ENCODE peak calls at places on chromosomes 4 and X, in four cellular contexts. O is activated CD8-positive, alpha-beta T cell treated with anti-CD3 and anti-CD28 coated beads for 36 hours; R is kidney; V is omental fat pad. K is an unnamed sample.

GRCh38 chr4:174398728-174399127 is 115.0 kb downstream of the CEP44 start:
- DNase-seq in R (no peak), V (no peak), O (no peak), K (no peak)

GRCh38 chrX:44400588-44400987 is 57.1 kb upstream of the EFHC2 start:
- DNase-seq in V (no peak), O (peak), R (no peak), K (no peak)

GRCh38 chr4:186137193-186137792 is 32.8 kb downstream of the FAM149A start:
- DNase-seq in V (no peak), O (no peak), R (no peak), K (peak)

GRCh38 chr4:169404959-169405358 is 134.2 kb upstream of the SH3RF1 start:
- DNase-seq in O (no peak), V (no peak), R (no peak), K (no peak)

GRCh38 chr4:86960557-86960959 is 25.7 kb downstream of the AFF1 start:
- DNase-seq in R (no peak), O (no peak), V (no peak), K (no peak)

GRCh38 chr4:40180356-40180755 is 16.5 kb upstream of the RHOH start:
- DNase-seq in V (no peak), R (no peak), O (no peak), K (no peak)

GRCh38 chrX:153969904-153970397 is 1.7 kb downstream of the HCFC1 start:
- DNase-seq in R (peak), O (no peak), V (no peak), K (no peak)

GRCh38 chr4:17546222-17546621 is 30.8 kb upstream of the LAP3 start:
- DNase-seq in V (no peak), O (no peak), R (no peak), K (no peak)

GRCh38 chr4:113657834-113658233 is 103.7 kb downstream of the CAMK2D start:
- DNase-seq in V (no peak), O (no peak), R (no peak), K (no peak)

GRCh38 chrX:132043977-132044376 is 20.9 kb downstream of the STK26 start:
- DNase-seq in O (no peak), R (no peak), V (no peak), K (no peak)

GRCh38 chr4:1872918-1873269 is 1.7 kb downstream of the NSD2 start:
- DNase-seq in V (no peak), O (peak), R (no peak), K (peak)

DNA sequence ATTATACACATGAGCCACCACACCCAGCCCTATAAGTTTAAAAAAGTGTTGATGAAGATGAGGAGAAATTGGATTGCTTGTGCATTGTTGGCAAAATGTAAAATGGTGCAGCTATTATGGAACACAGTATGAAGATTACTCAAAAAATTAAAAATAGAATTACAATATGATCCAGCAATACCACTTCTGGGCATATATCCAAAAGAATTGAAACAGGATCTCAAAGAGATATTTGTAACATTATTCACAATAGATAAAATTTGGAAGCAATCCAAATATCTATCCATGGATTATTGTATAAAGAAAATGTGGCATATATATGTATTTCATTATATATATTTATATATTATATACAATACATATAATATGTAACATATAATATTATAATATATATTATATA is 515.6 kb upstream of the GNPDA2 start:
- DNase-seq in O (no peak), V (no peak), R (no peak), K (no peak)
- TF ChIP-seq CTCF in O (no peak), V (no peak), R (no peak), K (no peak)

GRCh38 chr4:119266153-119266552 is 53.6 kb downstream of the USP53 start:
- DNase-seq in R (no peak), O (no peak), V (no peak), K (no peak)
- TF ChIP-seq CTCF in R (no peak), O (no peak), V (no peak), K (no peak)

GRCh38 chrX:38649227-38649626 is 87.9 kb downstream of the TSPAN7 start:
- DNase-seq in R (no peak), V (no peak), O (no peak), K (no peak)
- TF ChIP-seq CTCF in R (no peak), V (no peak), O (no peak), K (no peak)

GRCh38 chr4:76987153-76987562 is 37.6 kb downstream of the SEPTIN11 start:
- DNase-seq in V (no peak), R (no peak), O (no peak), K (no peak)

GRCh38 chr4:76989391-76990061 is 40.0 kb downstream of the SEPTIN11 start:
- DNase-seq in R (no peak), O (peak), V (no peak), K (no peak)

GRCh38 chr4:76990288-76991080 is 40.9 kb downstream of the SEPTIN11 start:
- DNase-seq in V (no peak), R (no peak), O (no peak), K (no peak)

GRCh38 chr4:76984788-76985211 is 35.2 kb downstream of the SEPTIN11 start:
- DNase-seq in O (no peak), R (peak), V (no peak), K (no peak)

DNA sequence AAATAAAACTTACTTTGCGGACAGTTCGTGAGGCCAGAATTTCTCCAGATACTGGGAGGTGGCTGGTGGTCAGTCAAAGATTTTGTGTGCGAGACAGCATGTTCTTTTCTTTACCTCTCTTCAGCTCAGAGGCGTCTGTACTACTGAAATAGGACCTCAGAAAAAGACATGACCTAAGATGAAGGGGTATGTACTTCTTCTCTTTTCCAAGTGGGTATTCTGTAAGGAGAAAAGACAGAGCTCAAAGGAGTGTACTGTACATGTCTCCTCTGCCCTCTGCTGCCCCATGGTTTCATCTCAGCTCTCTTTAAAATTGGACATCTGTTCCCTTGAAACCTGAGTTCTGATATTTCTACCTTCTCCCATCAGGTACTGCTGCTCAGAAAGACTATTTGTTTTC is 38.1 kb downstream of the SEPTIN11 start:
- DNase-seq in V (no peak), O (no peak), R (no peak), K (no peak)
- TF ChIP-seq CTCF in V (no peak), O (no peak), R (no peak), K (no peak)

GRCh38 chr4:34492414-34492813 is 1751.9 kb downstream of the ARAP2 start:
- DNase-seq in R (no peak), V (no peak), O (no peak), K (no peak)

GRCh38 chr4:34486964-34487363 is 1757.3 kb downstream of the ARAP2 start:
- DNase-seq in O (no peak), R (no peak), V (no peak), K (no peak)
- TF ChIP-seq CTCF in O (no peak), R (no peak), V (no peak), K (no peak)

DNA sequence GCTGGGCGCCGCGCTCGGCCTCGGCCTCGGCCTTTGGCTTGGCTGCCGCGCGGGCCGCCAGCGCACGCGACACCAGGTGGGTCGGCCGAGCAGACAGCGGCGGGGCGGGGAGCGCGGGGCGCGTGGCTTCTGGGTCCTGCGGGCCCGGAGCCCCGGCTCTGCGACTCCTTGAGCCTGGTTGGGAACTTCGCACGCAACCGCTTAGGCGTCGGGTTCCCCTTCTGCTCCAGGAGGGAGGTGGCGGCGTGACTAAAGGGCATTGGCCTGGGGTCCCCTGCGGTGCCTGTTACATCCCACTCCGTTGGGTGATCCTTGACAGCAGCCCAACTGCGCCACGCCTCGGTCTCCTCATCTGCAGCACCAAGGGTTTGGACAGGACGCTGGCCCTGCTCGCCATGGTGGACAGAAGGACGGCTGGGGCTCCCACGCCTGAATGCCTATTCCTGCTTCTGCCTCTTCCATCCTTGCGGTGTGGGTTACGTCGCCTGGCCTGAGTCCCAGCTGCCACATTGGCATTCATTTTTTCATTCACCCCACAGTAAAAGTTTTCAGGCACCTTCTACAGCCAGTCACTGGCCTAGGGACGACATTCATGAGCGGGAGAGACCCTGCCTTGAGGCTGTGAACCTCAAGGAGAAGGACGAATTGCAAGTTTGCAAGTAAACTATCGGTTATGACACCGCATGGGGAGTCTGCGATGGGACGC is 631 bp downstream of the EVC start:
- DNase-seq in V (no peak), R (peak), O (peak), K (peak)
- TF ChIP-seq CTCF in V (no peak), R (no peak), O (no peak), K (no peak)

GRCh38 chr4:69471639-69472038 is 24.1 kb downstream of the UGT2B4 start:
- DNase-seq in V (no peak), R (no peak), O (no peak), K (no peak)

GRCh38 chr4:69467797-69468196 is 27.9 kb downstream of the UGT2B4 start:
- DNase-seq in O (no peak), R (no peak), V (no peak), K (no peak)

GRCh38 chr4:69473699-69474098 is 22.0 kb downstream of the UGT2B4 start:
- DNase-seq in V (no peak), O (no peak), R (no peak), K (no peak)

GRCh38 chr4:69470561-69470960 is 25.1 kb downstream of the UGT2B4 start:
- DNase-seq in R (no peak), V (no peak), O (no peak), K (no peak)
- TF ChIP-seq CTCF in R (no peak), V (no peak), O (no peak), K (no peak)

K was measured in GM20000.